ENCODE peak calls at places on chromosomes 1 and 21, in six cellular contexts. Q, S, E, B, K and Z are unnamed samples.

GRCh38 chr1:226657788-226658537 is 81.1 kb downstream of the ITPKB start:
- DNase-seq in Q (no peak), S (no peak), E (no peak), B (peak), K (no peak), Z (no peak)

GRCh38 chr1:31939484-31940329 is 1.5 kb upstream of the PTP4A2 start:
- DNase-seq in Q (peak), S (peak), E (peak), B (no peak), K (peak), Z (peak)

GRCh38 chr1:24930703-24931480 is 816 bp upstream of the RUNX3 start:
- DNase-seq in Q (no peak), S (no peak), E (no peak), B (no peak), K (no peak), Z (no peak)

GRCh38 chr21:44506279-44507255 is 33.4 kb downstream of the KRTAP10-1 start:
- DNase-seq in Q (no peak), S (no peak), E (no peak), B (no peak), K (no peak), Z (no peak)

GRCh38 chr1:11062965-11063401 is 3.2 kb upstream of the SRM start:
- DNase-seq in Q (peak), S (no peak), E (peak), B (peak), K (peak), Z (no peak)

GRCh38 chr1:244672961-244673695 is 20.2 kb downstream of the DESI2 start:
- DNase-seq in Q (peak), S (no peak), E (peak), B (no peak), K (no peak), Z (no peak)

GRCh38 chr1:109385417-109385816 is 12.3 kb downstream of the SORT1 start:
- DNase-seq in Q (peak), S (no peak), E (no peak), B (peak), K (no peak), Z (no peak)

GRCh38 chr1:165444897-165445370 is at the start of gene RXRG:
- DNase-seq in Q (peak), S (no peak), E (no peak), B (peak), K (peak), Z (no peak)

GRCh38 chr21:32496536-32496935 is 84.0 kb downstream of the EVA1C start:
- DNase-seq in Q (no peak), S (no peak), E (no peak), B (no peak), K (no peak), Z (no peak)

GRCh38 chr1:207205613-207206009 is 101.6 kb downstream of the C4BPA start:
- DNase-seq in Q (peak), S (no peak), E (no peak), B (no peak), K (no peak), Z (no peak)

GRCh38 chr1:91754348-91754747 is 131.6 kb downstream of the TGFBR3 start:
- DNase-seq in Q (peak), S (no peak), E (peak), B (no peak), K (peak), Z (no peak)

GRCh38 chr1:62989497-62989896 is 205.6 kb downstream of the ATG4C start:
- DNase-seq in Q (no peak), S (no peak), E (no peak), B (no peak), K (no peak), Z (no peak)

GRCh38 chr1:36083635-36084501 is at the start of gene TEKT2:
- DNase-seq in Q (peak), S (no peak), E (no peak), B (peak), K (no peak), Z (peak)